ENCODE peak calls at places on chromosomes 13 and 19, in seven cellular contexts. One of them, this sample, is unnamed.

GRCh38 chr13:46062190-46062589 is 9.6 kb upstream of the ZC3H13 start:
- DNase-seq in tibial nerve: no peak
- DNase-seq in suprapubic skin: no peak
- DNase-seq in heart left ventricle: no peak
- DNase-seq in uterus: no peak
- DNase-seq in thoracic aorta: no peak
- DNase-seq in stomach: no peak
- DNase-seq in this sample: no peak

GRCh38 chr13:66489586-66489985 is 740.5 kb downstream of the PCDH9 start:
- DNase-seq in tibial nerve: no peak
- DNase-seq in suprapubic skin: no peak
- DNase-seq in heart left ventricle: no peak
- DNase-seq in uterus: no peak
- DNase-seq in thoracic aorta: no peak
- DNase-seq in stomach: no peak
- DNase-seq in this sample: no peak

GRCh38 chr13:50989476-50989875 is 79.9 kb downstream of the RNASEH2B start:
- DNase-seq in tibial nerve: peak
- DNase-seq in suprapubic skin: no peak
- DNase-seq in heart left ventricle: no peak
- DNase-seq in uterus: peak
- DNase-seq in thoracic aorta: no peak
- DNase-seq in stomach: no peak
- DNase-seq in this sample: no peak

GRCh38 chr19:43525836-43526771 is 897 bp downstream of the ETHE1 start:
- DNase-seq in tibial nerve: no peak
- DNase-seq in suprapubic skin: peak
- DNase-seq in heart left ventricle: no peak
- DNase-seq in uterus: peak
- DNase-seq in thoracic aorta: no peak
- DNase-seq in stomach: peak
- DNase-seq in this sample: no peak

GRCh38 chr13:113937497-113938140 is 36.3 kb downstream of the C13orf46 start:
- DNase-seq in tibial nerve: no peak
- DNase-seq in suprapubic skin: no peak
- DNase-seq in heart left ventricle: no peak
- DNase-seq in uterus: peak
- DNase-seq in thoracic aorta: no peak
- DNase-seq in stomach: no peak
- DNase-seq in this sample: no peak

GRCh38 chr13:85601526-85601925 is 197.7 kb downstream of the SLITRK6 start:
- DNase-seq in tibial nerve: no peak
- DNase-seq in suprapubic skin: no peak
- DNase-seq in heart left ventricle: no peak
- DNase-seq in uterus: no peak
- DNase-seq in thoracic aorta: no peak
- DNase-seq in stomach: no peak
- DNase-seq in this sample: no peak

GRCh38 chr19:46197314-46198070 is 32.0 kb upstream of the IGFL1 start:
- DNase-seq in tibial nerve: no peak
- DNase-seq in suprapubic skin: no peak
- DNase-seq in heart left ventricle: no peak
- DNase-seq in uterus: no peak
- DNase-seq in thoracic aorta: no peak
- DNase-seq in stomach: no peak
- DNase-seq in this sample: no peak

GRCh38 chr19:23716792-23717191 is 29.8 kb upstream of the ZNF675 start:
- DNase-seq in tibial nerve: no peak
- DNase-seq in suprapubic skin: no peak
- DNase-seq in heart left ventricle: no peak
- DNase-seq in uterus: no peak
- DNase-seq in thoracic aorta: no peak
- DNase-seq in stomach: no peak
- DNase-seq in this sample: no peak

GRCh38 chr13:22874839-22875238 is 305.9 kb upstream of the SGCG start:
- DNase-seq in tibial nerve: no peak
- DNase-seq in suprapubic skin: no peak
- DNase-seq in heart left ventricle: no peak
- DNase-seq in uterus: no peak
- DNase-seq in thoracic aorta: no peak
- DNase-seq in stomach: no peak
- DNase-seq in this sample: no peak

GRCh38 chr13:84571264-84571663 is 689.0 kb upstream of the SLITRK1 start:
- DNase-seq in tibial nerve: no peak
- DNase-seq in suprapubic skin: no peak
- DNase-seq in heart left ventricle: no peak
- DNase-seq in uterus: no peak
- DNase-seq in thoracic aorta: no peak
- DNase-seq in stomach: no peak
- DNase-seq in this sample: no peak

GRCh38 chr13:40109324-40109958 is 454.0 kb downstream of the COG6 start:
- DNase-seq in tibial nerve: no peak
- DNase-seq in suprapubic skin: no peak
- DNase-seq in heart left ventricle: no peak
- DNase-seq in uterus: no peak
- DNase-seq in thoracic aorta: no peak
- DNase-seq in stomach: no peak
- DNase-seq in this sample: no peak

GRCh38 chr13:39531646-39532045 is 71.3 kb downstream of the LHFPL6 start:
- DNase-seq in tibial nerve: no peak
- DNase-seq in suprapubic skin: no peak
- DNase-seq in heart left ventricle: no peak
- DNase-seq in uterus: no peak
- DNase-seq in thoracic aorta: no peak
- DNase-seq in stomach: no peak
- DNase-seq in this sample: no peak

GRCh38 chr13:40306817-40307216 is 359.6 kb downstream of the FOXO1 start:
- DNase-seq in tibial nerve: no peak
- DNase-seq in suprapubic skin: no peak
- DNase-seq in heart left ventricle: no peak
- DNase-seq in uterus: no peak
- DNase-seq in thoracic aorta: no peak
- DNase-seq in stomach: no peak
- DNase-seq in this sample: no peak

GRCh38 chr19:33819875-33820781 is 23.5 kb downstream of the KCTD15 start:
- DNase-seq in tibial nerve: peak
- DNase-seq in suprapubic skin: peak
- DNase-seq in heart left ventricle: peak
- DNase-seq in uterus: peak
- DNase-seq in thoracic aorta: no peak
- DNase-seq in stomach: peak
- DNase-seq in this sample: peak

GRCh38 chr19:49559443-49559842 is 20.9 kb downstream of the NOSIP start:
- DNase-seq in tibial nerve: no peak
- DNase-seq in suprapubic skin: no peak
- DNase-seq in heart left ventricle: no peak
- DNase-seq in uterus: no peak
- DNase-seq in thoracic aorta: no peak
- DNase-seq in stomach: no peak
- DNase-seq in this sample: no peak

GRCh38 chr13:50197705-50198104 is 182.5 kb downstream of the KCNRG start:
- DNase-seq in tibial nerve: no peak
- DNase-seq in suprapubic skin: no peak
- DNase-seq in heart left ventricle: no peak
- DNase-seq in uterus: no peak
- DNase-seq in thoracic aorta: no peak
- DNase-seq in stomach: no peak
- DNase-seq in this sample: no peak

GRCh38 chr19:36051236-36051635 is 2.8 kb downstream of the THAP8 start:
- DNase-seq in tibial nerve: no peak
- DNase-seq in suprapubic skin: no peak
- DNase-seq in heart left ventricle: no peak
- DNase-seq in uterus: no peak
- DNase-seq in thoracic aorta: no peak
- DNase-seq in stomach: no peak
- DNase-seq in this sample: no peak

GRCh38 chr19:55095260-55096060 is 19.8 kb downstream of the EPS8L1 start:
- DNase-seq in tibial nerve: no peak
- DNase-seq in suprapubic skin: no peak
- DNase-seq in heart left ventricle: no peak
- DNase-seq in uterus: no peak
- DNase-seq in thoracic aorta: no peak
- DNase-seq in stomach: no peak
- DNase-seq in this sample: no peak

GRCh38 chr19:39474139-39474620 is 6.5 kb upstream of the TIMM50 start:
- DNase-seq in tibial nerve: no peak
- DNase-seq in suprapubic skin: no peak
- DNase-seq in heart left ventricle: peak
- DNase-seq in uterus: peak
- DNase-seq in thoracic aorta: no peak
- DNase-seq in stomach: peak
- DNase-seq in this sample: peak

GRCh38 chr13:98575009-98575866 is 1.7 kb downstream of the STK24 start:
- DNase-seq in tibial nerve: no peak
- DNase-seq in suprapubic skin: no peak
- DNase-seq in heart left ventricle: no peak
- DNase-seq in uterus: no peak
- DNase-seq in thoracic aorta: no peak
- DNase-seq in stomach: no peak
- DNase-seq in this sample: no peak

GRCh38 chr13:39561971-39562370 is 41.0 kb downstream of the LHFPL6 start:
- DNase-seq in tibial nerve: no peak
- DNase-seq in suprapubic skin: no peak
- DNase-seq in heart left ventricle: no peak
- DNase-seq in uterus: no peak
- DNase-seq in thoracic aorta: no peak
- DNase-seq in stomach: no peak
- DNase-seq in this sample: no peak

GRCh38 chr13:32264407-32264806 is 50.8 kb downstream of the ZAR1L start:
- DNase-seq in tibial nerve: peak
- DNase-seq in suprapubic skin: no peak
- DNase-seq in heart left ventricle: peak
- DNase-seq in uterus: peak
- DNase-seq in thoracic aorta: no peak
- DNase-seq in stomach: peak
- DNase-seq in this sample: no peak

GRCh38 chr13:46202188-46202795 is 9.4 kb upstream of the LRRC63 start:
- DNase-seq in tibial nerve: no peak
- DNase-seq in suprapubic skin: no peak
- DNase-seq in heart left ventricle: no peak
- DNase-seq in uterus: no peak
- DNase-seq in thoracic aorta: no peak
- DNase-seq in stomach: no peak
- DNase-seq in this sample: no peak

GRCh38 chr13:94886191-94886590 is 173.8 kb upstream of the SOX21 start:
- DNase-seq in tibial nerve: no peak
- DNase-seq in suprapubic skin: no peak
- DNase-seq in heart left ventricle: no peak
- DNase-seq in uterus: no peak
- DNase-seq in thoracic aorta: no peak
- DNase-seq in stomach: no peak
- DNase-seq in this sample: no peak

GRCh38 chr19:29308977-29309520 is 96.1 kb upstream of the UQCRFS1 start:
- DNase-seq in tibial nerve: no peak
- DNase-seq in suprapubic skin: no peak
- DNase-seq in heart left ventricle: no peak
- DNase-seq in uterus: no peak
- DNase-seq in thoracic aorta: no peak
- DNase-seq in stomach: no peak
- DNase-seq in this sample: no peak

GRCh38 chr19:2494447-2495129 is 18.7 kb downstream of the GADD45B start:
- DNase-seq in tibial nerve: peak
- DNase-seq in suprapubic skin: peak
- DNase-seq in heart left ventricle: peak
- DNase-seq in uterus: peak
- DNase-seq in thoracic aorta: peak
- DNase-seq in stomach: peak
- DNase-seq in this sample: peak

GRCh38 chr19:29784598-29785223 is 27.1 kb upstream of the CCNE1 start:
- DNase-seq in tibial nerve: no peak
- DNase-seq in suprapubic skin: no peak
- DNase-seq in heart left ventricle: no peak
- DNase-seq in uterus: no peak
- DNase-seq in thoracic aorta: no peak
- DNase-seq in stomach: no peak
- DNase-seq in this sample: no peak

GRCh38 chr13:92900455-92900854 is 326.2 kb upstream of the GPC6 start:
- DNase-seq in tibial nerve: no peak
- DNase-seq in suprapubic skin: no peak
- DNase-seq in heart left ventricle: no peak
- DNase-seq in uterus: no peak
- DNase-seq in thoracic aorta: no peak
- DNase-seq in stomach: no peak
- DNase-seq in this sample: no peak

GRCh38 chr13:92901739-92902138 is 324.9 kb upstream of the GPC6 start:
- DNase-seq in tibial nerve: no peak
- DNase-seq in suprapubic skin: no peak
- DNase-seq in heart left ventricle: no peak
- DNase-seq in uterus: no peak
- DNase-seq in thoracic aorta: no peak
- DNase-seq in stomach: no peak
- DNase-seq in this sample: no peak

GRCh38 chr13:92896842-92897241 is 329.8 kb upstream of the GPC6 start:
- DNase-seq in tibial nerve: no peak
- DNase-seq in suprapubic skin: no peak
- DNase-seq in heart left ventricle: no peak
- DNase-seq in uterus: no peak
- DNase-seq in thoracic aorta: no peak
- DNase-seq in stomach: no peak
- DNase-seq in this sample: no peak
- TF ChIP-seq CTCF in tibial nerve: no peak
- TF ChIP-seq CTCF in suprapubic skin: no peak
- TF ChIP-seq CTCF in heart left ventricle: no peak
- TF ChIP-seq CTCF in uterus: no peak
- TF ChIP-seq CTCF in thoracic aorta: no peak
- TF ChIP-seq CTCF in stomach: no peak
- TF ChIP-seq CTCF in this sample: no peak

GRCh38 chr19:932647-933552 is 7.1 kb downstream of the ARID3A start:
- DNase-seq in tibial nerve: peak
- DNase-seq in suprapubic skin: no peak
- DNase-seq in heart left ventricle: peak
- DNase-seq in uterus: peak
- DNase-seq in thoracic aorta: no peak
- DNase-seq in stomach: peak
- DNase-seq in this sample: no peak
- TF ChIP-seq CTCF in tibial nerve: no peak
- TF ChIP-seq CTCF in suprapubic skin: no peak
- TF ChIP-seq CTCF in heart left ventricle: peak
- TF ChIP-seq CTCF in uterus: no peak
- TF ChIP-seq CTCF in thoracic aorta: no peak
- TF ChIP-seq CTCF in stomach: no peak
- TF ChIP-seq CTCF in this sample: no peak

DNA sequence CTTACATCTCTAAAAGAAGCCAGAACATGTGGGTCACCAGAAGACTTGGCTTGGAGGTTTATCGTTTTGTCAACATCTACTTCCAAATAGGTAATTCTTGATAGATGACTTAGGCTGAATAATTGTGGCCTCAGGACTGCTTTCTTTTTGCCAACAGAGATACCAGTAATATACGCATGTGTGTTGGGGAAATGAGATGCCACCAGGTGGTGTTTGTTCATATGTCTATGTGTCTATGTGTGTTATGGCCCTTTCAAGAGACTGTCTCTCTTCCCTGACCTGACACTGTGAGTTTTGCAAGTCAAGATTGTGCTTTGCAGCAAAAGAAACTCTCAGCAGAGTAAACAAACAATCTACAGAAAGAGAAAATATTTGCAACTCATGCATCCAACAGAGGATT is 31.6 kb upstream of the METTL21C start:
- DNase-seq in tibial nerve: no peak
- DNase-seq in suprapubic skin: no peak
- DNase-seq in heart left ventricle: no peak
- DNase-seq in uterus: no peak
- DNase-seq in thoracic aorta: no peak
- DNase-seq in stomach: no peak
- DNase-seq in this sample: no peak
- TF ChIP-seq CTCF in tibial nerve: no peak
- TF ChIP-seq CTCF in suprapubic skin: no peak
- TF ChIP-seq CTCF in heart left ventricle: no peak
- TF ChIP-seq CTCF in uterus: no peak
- TF ChIP-seq CTCF in thoracic aorta: no peak
- TF ChIP-seq CTCF in stomach: no peak
- TF ChIP-seq CTCF in this sample: no peak

GRCh38 chr19:13069415-13070369 is 33.0 kb downstream of the LYL1 start:
- DNase-seq in tibial nerve: no peak
- DNase-seq in suprapubic skin: no peak
- DNase-seq in heart left ventricle: no peak
- DNase-seq in uterus: no peak
- DNase-seq in thoracic aorta: no peak
- DNase-seq in stomach: no peak
- DNase-seq in this sample: no peak
- TF ChIP-seq CTCF in tibial nerve: no peak
- TF ChIP-seq CTCF in suprapubic skin: no peak
- TF ChIP-seq CTCF in heart left ventricle: no peak
- TF ChIP-seq CTCF in uterus: no peak
- TF ChIP-seq CTCF in thoracic aorta: peak
- TF ChIP-seq CTCF in stomach: no peak
- TF ChIP-seq CTCF in this sample: no peak